ENCODE peak calls at places on chromosomes 3 and 15, in four cellular contexts. H is kidney tubule cell, O is mammary epithelial cell, A is neural crest cell. C is an unnamed sample.

GRCh38 chr15:90972133-90972532 is 17.4 kb downstream of the RCCD1 start:
- DNase-seq in H (no peak), O (no peak), A (no peak), C (no peak)

GRCh38 chr3:125591116-125591755 is 4.1 kb downstream of the OSBPL11 start:
- DNase-seq in H (no peak), O (no peak), A (no peak), C (no peak)

GRCh38 chr3:31170932-31171670 is 276.6 kb upstream of the GADL1 start:
- DNase-seq in H (peak), O (peak), A (no peak), C (peak)

GRCh38 chr15:41001524-41001923 is 48.3 kb downstream of the CHAC1 start:
- DNase-seq in H (no peak), O (no peak), A (no peak), C (no peak)

GRCh38 chr15:85024509-85025336 is 43.1 kb downstream of the PDE8A start:
- DNase-seq in H (peak), O (peak), A (no peak), C (peak)

GRCh38 chr3:58559586-58559985 is 17.6 kb downstream of the FAM107A start:
- DNase-seq in H (no peak), O (no peak), A (no peak), C (no peak)

GRCh38 chr15:20358066-20358780 is 183.4 kb downstream of the GOLGA6L6 start:
- DNase-seq in H (no peak), O (no peak), A (no peak), C (no peak)

GRCh38 chr15:76337047-76337738 is 620 bp downstream of the ISL2 start:
- DNase-seq in H (no peak), O (peak), A (peak), C (peak)

GRCh38 chr15:68431792-68432401 is at the start of gene ITGA11:
- DNase-seq in H (peak), O (peak), A (peak), C (peak)

C was measured in ACHN.